ENCODE peak calls at places on chromosomes 11 and 22, in eight cellular contexts. O, J, M, Q, V, C, I and U are unnamed samples.

GRCh38 chr11:129248618-129249017 is 56.5 kb upstream of the ARHGAP32 start:
- DNase-seq in O (no peak), J (no peak), M (no peak), Q (no peak), V (no peak), C (no peak), I (peak; percentile 79), U (no peak)

GRCh38 chr22:44664149-44664548 is 37.9 kb upstream of the PRR5 start:
- DNase-seq in O (peak; percentile 59), J (no peak), M (peak; percentile 58), Q (peak; percentile 21), V (no peak), C (no peak), I (peak; percentile 72), U (no peak)

GRCh38 chr22:29004647-29005371 is 56.8 kb downstream of the C22orf31 start:
- DNase-seq in O (peak; percentile 48), J (peak; percentile 49), M (peak; percentile 54), Q (no peak), V (no peak), C (no peak), I (peak; percentile 20), U (peak; percentile 74)

GRCh38 chr11:110297082-110297725 is 790 bp upstream of the RDX start:
- DNase-seq in O (no peak), J (no peak), M (no peak), Q (no peak), V (no peak), C (no peak), I (peak; percentile 42), U (no peak)

GRCh38 chr11:19802773-19803293 is 90.2 kb downstream of the NAV2 start:
- DNase-seq in O (no peak), J (no peak), M (no peak), Q (no peak), V (no peak), C (no peak), I (no peak), U (no peak)

GRCh38 chr11:114892381-114893197 is 214.3 kb downstream of the NXPE2 start:
- DNase-seq in O (no peak), J (peak; percentile 64), M (no peak), Q (no peak), V (no peak), C (no peak), I (no peak), U (no peak)

GRCh38 chr11:60657880-60658279 is 41.5 kb upstream of the MS4A8 start:
- DNase-seq in O (no peak), J (no peak), M (no peak), Q (no peak), V (no peak), C (no peak), I (no peak), U (no peak)

GRCh38 chr22:48704335-48704734 is 1123.3 kb downstream of the BRD1 start:
- DNase-seq in O (no peak), J (no peak), M (no peak), Q (no peak), V (no peak), C (no peak), I (no peak), U (no peak)

GRCh38 chr22:38126928-38127668 is 16.6 kb upstream of the BAIAP2L2 start:
- DNase-seq in O (no peak), J (no peak), M (no peak), Q (no peak), V (no peak), C (no peak), I (no peak), U (no peak)

GRCh38 chr11:75471134-75471943 is 38.3 kb upstream of the KLHL35 start:
- DNase-seq in O (no peak), J (no peak), M (no peak), Q (no peak), V (no peak), C (no peak), I (no peak), U (no peak)

GRCh38 chr22:44926124-44926475 is 83.7 kb downstream of the PHF21B start:
- DNase-seq in O (no peak), J (no peak), M (no peak), Q (no peak), V (no peak), C (no peak), I (no peak), U (no peak)

GRCh38 chr11:125690006-125690405 is 9.4 kb upstream of the ACRV1 start:
- DNase-seq in O (no peak), J (no peak), M (no peak), Q (no peak), V (no peak), C (no peak), I (no peak), U (no peak)

GRCh38 chr11:108697872-108698473 is 33.1 kb downstream of the DDX10 start:
- DNase-seq in O (peak; percentile 40), J (peak; percentile 65), M (peak; percentile 2), Q (no peak), V (peak; percentile 8), C (no peak), I (peak; percentile 86), U (peak; percentile 8)

GRCh38 chr11:92251980-92252379 is 27.4 kb downstream of the FAT3 start:
- DNase-seq in O (no peak), J (no peak), M (no peak), Q (no peak), V (no peak), C (no peak), I (peak; percentile 25), U (no peak)

GRCh38 chr22:48880749-48881148 is 946.9 kb downstream of the BRD1 start:
- DNase-seq in O (no peak), J (no peak), M (no peak), Q (no peak), V (no peak), C (no peak), I (no peak), U (no peak)

GRCh38 chr22:46619240-46619829 is 851 bp upstream of the GRAMD4 start:
- DNase-seq in O (no peak), J (no peak), M (no peak), Q (no peak), V (no peak), C (no peak), I (no peak), U (no peak)

GRCh38 chr11:93396356-93396755 is 65.8 kb downstream of the DEUP1 start:
- DNase-seq in O (no peak), J (no peak), M (no peak), Q (no peak), V (no peak), C (no peak), I (peak; percentile 3), U (no peak)